ENCODE peak calls at places on chromosomes 4 and X, in ten cellular contexts. Z is cardiac muscle cell; C is stimulated activated CD4-positive, alpha-beta T cell treated with anti-CD3 and anti-CD28 coated beads, Interleukin-12 subunit alpha, Interleukin-12 subunit beta, amount 100 ng/mL, for 4 hours; T is cardiac fibroblast; H is NCI-H510A treated with DMSO at 0.1 percent for 48 hours; I is iPS DF 6.9; E is activated naive CD8-positive, alpha-beta T cell treated with anti-CD3 and anti-CD28 coated beads, Interleukin-2, amount 10 ng/mL, durations not matched to agents 7 days and 5 days; Y is M059J; F is DND-41; O is hippocampal formation. V is an unnamed sample.

GRCh38 chr4:65193985-65194384 is 476.3 kb downstream of the EPHA5 start:
- DNase-seq in Z (no peak), C (no peak), T (no peak), H (no peak), I (no peak), E (no peak), Y (no peak), F (no peak), O (no peak), V (no peak)

GRCh38 chr4:22466582-22466981 is 49.3 kb downstream of the ADGRA3 start:
- DNase-seq in Z (no peak), C (no peak), T (no peak), H (no peak), I (no peak), E (no peak), Y (no peak), F (no peak), O (no peak), V (no peak)

GRCh38 chrX:25059273-25059672 is 43.5 kb upstream of the ARX start:
- DNase-seq in Z (no peak), C (no peak), T (no peak), H (no peak), I (no peak), E (no peak), Y (no peak), F (no peak), O (no peak), V (no peak)

GRCh38 chr4:111781611-111782010 is 363.6 kb upstream of the FAM241A start:
- DNase-seq in Z (no peak), C (no peak), T (peak), H (no peak), I (no peak), E (no peak), Y (peak), F (no peak), O (no peak), V (no peak)

GRCh38 chr4:76898385-76898692 is 395 bp upstream of the SOWAHB start:
- DNase-seq in Z (no peak), C (no peak), T (no peak), H (no peak), I (no peak), E (no peak), Y (no peak), F (no peak), O (no peak), V (no peak)

GRCh38 chr4:185591679-185592141 is 56.4 kb upstream of the PDLIM3 start:
- DNase-seq in Z (peak), C (no peak), T (peak), H (no peak), I (no peak), E (no peak), Y (peak), F (no peak), O (no peak), V (no peak)

GRCh38 chr4:7800996-7801395 is 138.7 kb downstream of the AFAP1 start:
- DNase-seq in Z (no peak), C (no peak), T (no peak), H (no peak), I (no peak), E (no peak), Y (no peak), F (no peak), O (no peak), V (no peak)

GRCh38 chr4:45554423-45554822 is 569.4 kb downstream of the GABRG1 start:
- DNase-seq in Z (peak), C (no peak), T (no peak), H (no peak), I (no peak), E (no peak), Y (peak), F (no peak), O (no peak), V (no peak)

GRCh38 chrX:129781134-129782014 is 1.6 kb downstream of the SASH3 start:
- DNase-seq in Z (no peak), C (peak), T (no peak), H (no peak), I (no peak), E (peak), Y (no peak), F (peak), O (no peak), V (no peak)

V was measured in anterior cingulate cortex.